ENCODE peak calls at places on chromosome 22, in nine cellular contexts. One of them, this sample, is unnamed.

GRCh38 chr22:31099386-31099785 is 8.0 kb downstream of the SELENOM start:
- DNase-seq in germinal center: no peak
- DNase-seq in activated gamma-delta T cell treated with anti-CD3 and anti-CD28 coated beads, Interleukin-2, amount 50 U/mL, for 16 hours: no peak
- DNase-seq in AG09309: no peak
- DNase-seq in ACHN: no peak
- DNase-seq in K562: no peak
- DNase-seq in activated effector memory CD4-positive, alpha-beta T cell treated with anti-CD3 and anti-CD28 coated beads, Interleukin-2, amount 50 U/mL, for 16 hours: no peak
- DNase-seq in HFFc6: peak
- DNase-seq in iris pigment epithelial cell: no peak
- DNase-seq in this sample: no peak

GRCh38 chr22:43152001-43152354 is 619 bp downstream of the TSPO start:
- DNase-seq in HFFc6: no peak
- DNase-seq in activated effector memory CD4-positive, alpha-beta T cell treated with anti-CD3 and anti-CD28 coated beads, Interleukin-2, amount 50 U/mL, for 16 hours: no peak
- DNase-seq in germinal center: no peak
- DNase-seq in iris pigment epithelial cell: no peak
- DNase-seq in AG09309: no peak
- DNase-seq in K562: no peak
- DNase-seq in activated gamma-delta T cell treated with anti-CD3 and anti-CD28 coated beads, Interleukin-2, amount 50 U/mL, for 16 hours: no peak
- DNase-seq in ACHN: no peak
- DNase-seq in this sample: no peak

GRCh38 chr22:31150615-31151014 is 9.4 kb upstream of the RNF185 start:
- DNase-seq in K562: no peak
- DNase-seq in activated effector memory CD4-positive, alpha-beta T cell treated with anti-CD3 and anti-CD28 coated beads, Interleukin-2, amount 50 U/mL, for 16 hours: no peak
- DNase-seq in iris pigment epithelial cell: no peak
- DNase-seq in ACHN: no peak
- DNase-seq in germinal center: no peak
- DNase-seq in HFFc6: no peak
- DNase-seq in activated gamma-delta T cell treated with anti-CD3 and anti-CD28 coated beads, Interleukin-2, amount 50 U/mL, for 16 hours: no peak
- DNase-seq in AG09309: no peak
- DNase-seq in this sample: no peak

GRCh38 chr22:20843501-20843900 is 15.1 kb downstream of the PI4KA start:
- DNase-seq in AG09309: no peak
- DNase-seq in ACHN: no peak
- DNase-seq in K562: peak
- DNase-seq in germinal center: no peak
- DNase-seq in activated effector memory CD4-positive, alpha-beta T cell treated with anti-CD3 and anti-CD28 coated beads, Interleukin-2, amount 50 U/mL, for 16 hours: no peak
- DNase-seq in HFFc6: no peak
- DNase-seq in activated gamma-delta T cell treated with anti-CD3 and anti-CD28 coated beads, Interleukin-2, amount 50 U/mL, for 16 hours: no peak
- DNase-seq in iris pigment epithelial cell: no peak
- DNase-seq in this sample: no peak

GRCh38 chr22:24445481-24446290 is 18.3 kb downstream of the ADORA2A start:
- DNase-seq in activated effector memory CD4-positive, alpha-beta T cell treated with anti-CD3 and anti-CD28 coated beads, Interleukin-2, amount 50 U/mL, for 16 hours: peak
- DNase-seq in HFFc6: no peak
- DNase-seq in AG09309: no peak
- DNase-seq in germinal center: no peak
- DNase-seq in iris pigment epithelial cell: no peak
- DNase-seq in K562: peak
- DNase-seq in ACHN: no peak
- DNase-seq in activated gamma-delta T cell treated with anti-CD3 and anti-CD28 coated beads, Interleukin-2, amount 50 U/mL, for 16 hours: no peak
- DNase-seq in this sample: no peak

GRCh38 chr22:28419916-28420315 is 259.7 kb downstream of the TTC28 start:
- DNase-seq in ACHN: no peak
- DNase-seq in activated gamma-delta T cell treated with anti-CD3 and anti-CD28 coated beads, Interleukin-2, amount 50 U/mL, for 16 hours: no peak
- DNase-seq in activated effector memory CD4-positive, alpha-beta T cell treated with anti-CD3 and anti-CD28 coated beads, Interleukin-2, amount 50 U/mL, for 16 hours: no peak
- DNase-seq in iris pigment epithelial cell: no peak
- DNase-seq in germinal center: no peak
- DNase-seq in HFFc6: no peak
- DNase-seq in K562: no peak
- DNase-seq in AG09309: no peak
- DNase-seq in this sample: no peak

GRCh38 chr22:49203863-49204598 is 623.6 kb downstream of the BRD1 start:
- DNase-seq in ACHN: no peak
- DNase-seq in activated effector memory CD4-positive, alpha-beta T cell treated with anti-CD3 and anti-CD28 coated beads, Interleukin-2, amount 50 U/mL, for 16 hours: peak
- DNase-seq in K562: no peak
- DNase-seq in AG09309: no peak
- DNase-seq in germinal center: no peak
- DNase-seq in iris pigment epithelial cell: no peak
- DNase-seq in HFFc6: no peak
- DNase-seq in activated gamma-delta T cell treated with anti-CD3 and anti-CD28 coated beads, Interleukin-2, amount 50 U/mL, for 16 hours: no peak
- DNase-seq in this sample: no peak

GRCh38 chr22:33095661-33096060 is 37.5 kb upstream of the SYN3 start:
- DNase-seq in K562: no peak
- DNase-seq in HFFc6: no peak
- DNase-seq in ACHN: no peak
- DNase-seq in germinal center: no peak
- DNase-seq in AG09309: no peak
- DNase-seq in iris pigment epithelial cell: no peak
- DNase-seq in activated gamma-delta T cell treated with anti-CD3 and anti-CD28 coated beads, Interleukin-2, amount 50 U/mL, for 16 hours: no peak
- DNase-seq in activated effector memory CD4-positive, alpha-beta T cell treated with anti-CD3 and anti-CD28 coated beads, Interleukin-2, amount 50 U/mL, for 16 hours: no peak
- DNase-seq in this sample: no peak

GRCh38 chr22:45507798-45508197 is 5.1 kb downstream of the FBLN1 start:
- DNase-seq in AG09309: no peak
- DNase-seq in iris pigment epithelial cell: no peak
- DNase-seq in ACHN: no peak
- DNase-seq in K562: no peak
- DNase-seq in activated gamma-delta T cell treated with anti-CD3 and anti-CD28 coated beads, Interleukin-2, amount 50 U/mL, for 16 hours: no peak
- DNase-seq in activated effector memory CD4-positive, alpha-beta T cell treated with anti-CD3 and anti-CD28 coated beads, Interleukin-2, amount 50 U/mL, for 16 hours: no peak
- DNase-seq in HFFc6: no peak
- DNase-seq in germinal center: no peak
- DNase-seq in this sample: no peak

GRCh38 chr22:22776121-22776520 is 111.5 kb upstream of the IGLL5 start:
- DNase-seq in iris pigment epithelial cell: no peak
- DNase-seq in HFFc6: no peak
- DNase-seq in ACHN: no peak
- DNase-seq in activated effector memory CD4-positive, alpha-beta T cell treated with anti-CD3 and anti-CD28 coated beads, Interleukin-2, amount 50 U/mL, for 16 hours: no peak
- DNase-seq in activated gamma-delta T cell treated with anti-CD3 and anti-CD28 coated beads, Interleukin-2, amount 50 U/mL, for 16 hours: no peak
- DNase-seq in K562: no peak
- DNase-seq in AG09309: no peak
- DNase-seq in germinal center: no peak
- DNase-seq in this sample: no peak

GRCh38 chr22:20089977-20090729 is 10.1 kb downstream of the DGCR8 start:
- DNase-seq in iris pigment epithelial cell: peak
- DNase-seq in ACHN: no peak
- DNase-seq in activated gamma-delta T cell treated with anti-CD3 and anti-CD28 coated beads, Interleukin-2, amount 50 U/mL, for 16 hours: no peak
- DNase-seq in HFFc6: peak
- DNase-seq in AG09309: peak
- DNase-seq in germinal center: no peak
- DNase-seq in activated effector memory CD4-positive, alpha-beta T cell treated with anti-CD3 and anti-CD28 coated beads, Interleukin-2, amount 50 U/mL, for 16 hours: no peak
- DNase-seq in K562: no peak
- DNase-seq in this sample: no peak

GRCh38 chr22:37051629-37052385 is at the start of gene KCTD17:
- DNase-seq in HFFc6: peak
- DNase-seq in AG09309: no peak
- DNase-seq in activated effector memory CD4-positive, alpha-beta T cell treated with anti-CD3 and anti-CD28 coated beads, Interleukin-2, amount 50 U/mL, for 16 hours: peak
- DNase-seq in activated gamma-delta T cell treated with anti-CD3 and anti-CD28 coated beads, Interleukin-2, amount 50 U/mL, for 16 hours: peak
- DNase-seq in K562: peak
- DNase-seq in iris pigment epithelial cell: peak
- DNase-seq in germinal center: peak
- DNase-seq in ACHN: peak
- DNase-seq in this sample: no peak

GRCh38 chr22:29112680-29113079 is 39.8 kb downstream of the KREMEN1 start:
- DNase-seq in AG09309: no peak
- DNase-seq in ACHN: no peak
- DNase-seq in germinal center: no peak
- DNase-seq in HFFc6: no peak
- DNase-seq in K562: no peak
- DNase-seq in activated effector memory CD4-positive, alpha-beta T cell treated with anti-CD3 and anti-CD28 coated beads, Interleukin-2, amount 50 U/mL, for 16 hours: no peak
- DNase-seq in iris pigment epithelial cell: no peak
- DNase-seq in activated gamma-delta T cell treated with anti-CD3 and anti-CD28 coated beads, Interleukin-2, amount 50 U/mL, for 16 hours: no peak
- DNase-seq in this sample: no peak

GRCh38 chr22:32848226-32848625 is 46.7 kb downstream of the TIMP3 start:
- DNase-seq in AG09309: no peak
- DNase-seq in activated effector memory CD4-positive, alpha-beta T cell treated with anti-CD3 and anti-CD28 coated beads, Interleukin-2, amount 50 U/mL, for 16 hours: no peak
- DNase-seq in iris pigment epithelial cell: no peak
- DNase-seq in HFFc6: no peak
- DNase-seq in germinal center: no peak
- DNase-seq in ACHN: no peak
- DNase-seq in activated gamma-delta T cell treated with anti-CD3 and anti-CD28 coated beads, Interleukin-2, amount 50 U/mL, for 16 hours: no peak
- DNase-seq in K562: no peak
- DNase-seq in this sample: no peak

GRCh38 chr22:46066691-46067090 is 83.6 kb upstream of the PPARA start:
- DNase-seq in HFFc6: no peak
- DNase-seq in K562: no peak
- DNase-seq in activated effector memory CD4-positive, alpha-beta T cell treated with anti-CD3 and anti-CD28 coated beads, Interleukin-2, amount 50 U/mL, for 16 hours: peak
- DNase-seq in AG09309: no peak
- DNase-seq in iris pigment epithelial cell: no peak
- DNase-seq in ACHN: no peak
- DNase-seq in activated gamma-delta T cell treated with anti-CD3 and anti-CD28 coated beads, Interleukin-2, amount 50 U/mL, for 16 hours: no peak
- DNase-seq in germinal center: no peak
- DNase-seq in this sample: no peak

GRCh38 chr22:42270512-42271190 is at the start of gene TCF20:
- DNase-seq in iris pigment epithelial cell: peak
- DNase-seq in AG09309: no peak
- DNase-seq in HFFc6: peak
- DNase-seq in activated effector memory CD4-positive, alpha-beta T cell treated with anti-CD3 and anti-CD28 coated beads, Interleukin-2, amount 50 U/mL, for 16 hours: peak
- DNase-seq in ACHN: peak
- DNase-seq in activated gamma-delta T cell treated with anti-CD3 and anti-CD28 coated beads, Interleukin-2, amount 50 U/mL, for 16 hours: peak
- DNase-seq in K562: peak
- DNase-seq in germinal center: peak
- DNase-seq in this sample: no peak

GRCh38 chr22:17777005-17777716 is 2.9 kb upstream of the BID start:
- DNase-seq in germinal center: peak
- DNase-seq in iris pigment epithelial cell: no peak
- DNase-seq in AG09309: no peak
- DNase-seq in activated gamma-delta T cell treated with anti-CD3 and anti-CD28 coated beads, Interleukin-2, amount 50 U/mL, for 16 hours: peak
- DNase-seq in activated effector memory CD4-positive, alpha-beta T cell treated with anti-CD3 and anti-CD28 coated beads, Interleukin-2, amount 50 U/mL, for 16 hours: peak
- DNase-seq in K562: peak
- DNase-seq in HFFc6: no peak
- DNase-seq in ACHN: no peak
- DNase-seq in this sample: no peak

GRCh38 chr22:46196268-46196667 is 45.9 kb downstream of the PPARA start:
- DNase-seq in activated effector memory CD4-positive, alpha-beta T cell treated with anti-CD3 and anti-CD28 coated beads, Interleukin-2, amount 50 U/mL, for 16 hours: no peak
- DNase-seq in K562: no peak
- DNase-seq in germinal center: no peak
- DNase-seq in activated gamma-delta T cell treated with anti-CD3 and anti-CD28 coated beads, Interleukin-2, amount 50 U/mL, for 16 hours: no peak
- DNase-seq in ACHN: no peak
- DNase-seq in AG09309: no peak
- DNase-seq in iris pigment epithelial cell: no peak
- DNase-seq in HFFc6: no peak
- DNase-seq in this sample: no peak